ENCODE peak calls at places on chromosome 1, in six cellular contexts. A is AG09319, Q is RWPE1, I is NB4, Z is cardiac fibroblast, J is GM06990. M is an unnamed sample.

GRCh38 chr1:197356723-197357533 is 88.9 kb downstream of the CRB1 start:
- DNase-seq in A (peak; percentile 15), Q (peak; percentile 45), I (peak; percentile 62), Z (peak; percentile 80), J (no peak), M (peak; percentile 54)

GRCh38 chr1:14238472-14239059 is 359.9 kb upstream of the KAZN start:
- DNase-seq in A (no peak), Q (no peak), I (no peak), Z (peak; percentile 62), J (no peak), M (no peak)

GRCh38 chr1:112444269-112444668 is 48.3 kb downstream of the CTTNBP2NL start:
- DNase-seq in A (no peak), Q (no peak), I (no peak), Z (no peak), J (no peak), M (no peak)

GRCh38 chr1:185373813-185374524 is 56.9 kb upstream of the IVNS1ABP start:
- DNase-seq in A (no peak), Q (no peak), I (peak; percentile 85), Z (peak; percentile 20), J (no peak), M (no peak)

GRCh38 chr1:228457017-228457395 is 30.2 kb upstream of the RNF187 start:
- DNase-seq in A (no peak), Q (no peak), I (no peak), Z (no peak), J (no peak), M (no peak)

GRCh38 chr1:209416660-209417059 is 166.9 kb upstream of the CAMK1G start:
- DNase-seq in A (no peak), Q (no peak), I (no peak), Z (no peak), J (no peak), M (no peak)

GRCh38 chr1:21937372-21938121 is 437 bp upstream of the HSPG2 start:
- DNase-seq in A (no peak), Q (peak; percentile 74), I (peak; percentile 85), Z (peak; percentile 89), J (peak; percentile 64), M (peak; percentile 72)

GRCh38 chr1:62321438-62321837 is 2.2 kb upstream of the KANK4 start:
- DNase-seq in A (peak; percentile 7), Q (peak; percentile 88), I (peak; percentile 9), Z (peak; percentile 16), J (no peak), M (no peak)

GRCh38 chr1:75908717-75909152 is 23.5 kb downstream of the ASB17 start:
- DNase-seq in A (peak; percentile 28), Q (peak; percentile 17), I (peak; percentile 51), Z (peak; percentile 68), J (peak; percentile 46), M (peak; percentile 20)

GRCh38 chr1:17053685-17054410 is at the start of gene SDHB:
- DNase-seq in A (peak; percentile 97), Q (peak; percentile 99), I (peak; percentile 97), Z (peak; percentile 99), J (peak; percentile 98), M (peak; percentile 95)

GRCh38 chr1:201385299-201385891 is 7.9 kb upstream of the TNNT2 start:
- DNase-seq in A (no peak), Q (peak; percentile 89), I (peak; percentile 32), Z (peak; percentile 40), J (no peak), M (peak; percentile 74)

GRCh38 chr1:41528106-41528505 is 43.6 kb upstream of the EDN2 start:
- DNase-seq in A (no peak), Q (no peak), I (no peak), Z (no peak), J (no peak), M (no peak)

GRCh38 chr1:41529621-41530395 is 45.3 kb upstream of the EDN2 start:
- DNase-seq in A (no peak), Q (no peak), I (no peak), Z (no peak), J (no peak), M (no peak)

GRCh38 chr1:41530411-41530810 is 45.9 kb upstream of the EDN2 start:
- DNase-seq in A (no peak), Q (no peak), I (no peak), Z (no peak), J (no peak), M (no peak)

GRCh38 chr1:41526956-41527561 is 42.6 kb upstream of the EDN2 start:
- DNase-seq in A (no peak), Q (no peak), I (no peak), Z (no peak), J (no peak), M (no peak)

DNA sequence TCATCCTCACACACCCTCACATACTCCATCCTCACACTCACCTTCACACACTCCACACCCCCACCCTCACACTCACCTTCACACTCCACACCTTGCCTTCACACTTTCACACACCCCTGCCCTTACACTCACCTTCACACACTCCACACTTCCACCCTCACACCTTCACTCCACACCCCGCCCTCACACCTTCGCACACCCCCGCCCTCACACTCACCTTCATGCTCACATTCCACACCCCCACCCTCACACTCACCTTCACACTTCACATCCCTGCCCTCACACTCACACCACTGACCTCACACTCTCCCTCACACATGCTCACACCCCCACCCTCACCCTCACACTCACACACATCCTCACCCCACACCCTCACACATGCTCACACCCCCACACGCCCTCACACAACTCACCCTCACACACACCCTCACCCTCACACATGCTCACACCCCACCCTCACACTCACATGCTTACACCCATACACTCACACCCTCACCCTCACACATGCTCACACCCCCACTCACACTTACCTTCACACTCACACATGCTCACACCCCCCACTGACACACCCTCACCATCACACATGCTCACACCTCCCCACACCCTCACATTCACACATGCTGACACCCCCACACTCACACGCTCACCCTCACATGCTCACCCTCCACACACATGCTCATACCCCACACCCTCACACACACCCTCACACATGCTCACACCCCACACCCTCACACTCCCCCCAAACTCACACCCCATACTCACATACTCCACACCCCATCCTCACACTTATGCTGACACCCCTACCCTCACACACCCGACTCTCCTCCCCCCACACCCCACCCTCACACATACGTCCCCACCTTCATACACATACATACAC is 44.5 kb upstream of the EDN2 start:
- DNase-seq in A (no peak), Q (no peak), I (no peak), Z (no peak), J (no peak), M (no peak)
- TF ChIP-seq CTCF in A (no peak), Q (no peak), I (no peak), Z (no peak), J (no peak), M (no peak)

GRCh38 chr1:188778578-188778977 is 1699.1 kb downstream of the BRINP3 start:
- DNase-seq in A (no peak), Q (no peak), I (no peak), Z (no peak), J (no peak), M (no peak)

DNA sequence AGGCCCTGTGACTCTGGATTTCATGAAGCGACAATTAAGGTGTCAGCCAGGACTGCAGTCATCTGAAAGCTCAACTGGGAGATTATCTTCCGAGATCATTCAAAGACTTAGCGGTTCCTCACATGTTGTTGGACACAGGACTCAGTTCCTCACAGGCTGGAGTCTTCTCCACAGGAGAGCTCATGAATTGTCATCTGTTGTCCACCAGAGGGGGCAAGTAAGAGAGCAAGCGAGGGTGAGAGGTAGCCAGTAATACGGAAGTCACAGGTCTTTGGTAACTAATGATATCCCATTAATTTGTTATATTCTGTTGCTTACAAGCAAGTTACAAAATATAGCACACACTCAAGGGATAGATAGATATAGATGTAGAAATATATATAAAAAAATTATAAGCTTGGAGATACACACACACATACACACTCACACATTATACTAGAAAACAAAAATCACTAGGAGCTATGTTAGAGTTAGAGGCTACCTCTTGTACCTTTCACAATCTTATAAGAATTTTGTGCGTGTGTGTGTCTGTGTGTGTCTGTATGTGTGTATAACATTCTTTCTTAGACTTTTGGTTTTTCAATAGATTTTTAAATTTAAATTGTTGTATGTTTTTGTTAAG is 1695.3 kb downstream of the BRINP3 start:
- DNase-seq in A (no peak), Q (peak; percentile 59), I (peak; percentile 60), Z (peak; percentile 47), J (no peak), M (peak; percentile 44)
- TF ChIP-seq CTCF in A (no peak), Q (peak; percentile 45), I (peak; percentile 60), Z (peak; percentile 28), J (peak; percentile 45), M (peak; percentile 94)

DNA sequence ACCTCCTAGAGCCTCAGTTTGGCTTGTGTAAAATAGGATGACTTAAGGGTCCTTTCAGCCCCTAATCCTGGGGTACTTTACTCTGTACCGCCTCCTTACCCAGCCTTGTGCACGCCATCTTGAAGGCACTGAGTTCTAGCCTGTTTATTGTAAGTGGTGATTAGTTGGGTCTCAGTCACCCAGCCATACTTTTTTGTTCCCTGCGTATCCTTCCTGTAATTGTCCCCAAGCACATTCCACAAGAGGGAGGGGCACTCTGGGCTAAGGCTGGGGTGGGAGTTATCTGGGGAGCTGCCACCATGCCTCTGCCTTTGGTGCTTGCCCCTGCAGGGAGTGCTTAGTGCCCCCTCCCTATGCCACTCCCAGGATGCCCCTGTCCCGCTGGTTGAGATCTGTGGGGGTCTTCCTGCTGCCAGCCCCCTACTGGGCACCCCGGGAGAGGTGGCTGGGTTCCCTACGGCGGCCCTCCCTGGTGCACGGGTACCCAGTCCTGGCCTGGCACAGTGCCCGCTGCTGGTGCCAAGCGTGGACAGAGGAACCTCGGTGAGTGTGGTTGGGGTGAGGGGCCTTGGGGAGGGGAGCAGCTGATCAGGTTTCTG is 856 bp downstream of the FDPS start:
- DNase-seq in A (no peak), Q (no peak), I (peak; percentile 19), Z (peak; percentile 30), J (no peak), M (no peak)
- TF ChIP-seq CTCF in A (no peak), Q (no peak), I (no peak), Z (no peak), J (no peak), M (no peak)

DNA sequence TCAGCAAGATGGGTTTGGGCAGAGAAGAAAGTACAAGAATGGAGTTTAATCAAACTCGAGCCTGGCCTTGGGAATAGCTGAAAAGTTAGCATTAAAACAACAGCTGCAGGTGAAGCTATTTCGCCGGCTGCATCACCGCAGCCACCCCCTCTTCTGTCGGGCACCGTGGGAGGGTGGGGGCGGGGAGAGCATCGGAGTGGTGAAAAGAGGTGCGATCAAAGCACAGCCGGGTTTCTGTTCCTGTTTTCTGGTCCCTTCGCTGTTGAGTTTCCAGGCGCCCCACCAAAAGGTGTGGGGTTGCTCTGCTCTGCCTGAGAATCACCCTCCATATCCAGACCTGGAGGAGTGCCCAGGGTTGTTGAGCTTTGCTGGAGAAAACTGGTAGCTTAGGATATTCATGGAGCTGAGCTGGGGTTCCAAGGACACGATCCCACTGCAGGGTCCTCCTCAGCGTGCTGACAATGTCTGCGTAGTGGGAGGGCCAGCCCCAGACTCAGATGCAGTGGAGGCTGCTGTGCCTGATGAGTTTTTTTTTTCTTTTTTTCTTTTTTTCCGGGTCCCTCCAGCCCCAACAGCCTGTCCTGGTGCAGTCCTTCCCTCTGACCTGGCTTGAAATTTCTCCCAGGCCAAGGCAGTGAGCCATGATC is 127.5 kb upstream of the C1orf174 start:
- DNase-seq in A (no peak), Q (no peak), I (no peak), Z (no peak), J (peak; percentile 86), M (no peak)
- TF ChIP-seq CTCF in A (no peak), Q (no peak), I (no peak), Z (no peak), J (no peak), M (no peak)

M was measured in BE2C.